ENCODE peak calls at places on chromosomes 7 and 10, in five cellular contexts. T, N, A, X and U are unnamed samples.

GRCh38 chr7:69219381-69219780 is 378.9 kb upstream of the AUTS2 start:
- DNase-seq in T (no peak), N (no peak), A (peak; percentile 23), X (no peak), U (no peak)

GRCh38 chr10:80486151-80486692 is 32.1 kb downstream of the TSPAN14 start:
- DNase-seq in T (no peak), N (no peak), A (no peak), X (no peak), U (no peak)

GRCh38 chr7:15104411-15105092 is 202.0 kb upstream of the DGKB start:
- DNase-seq in T (no peak), N (no peak), A (no peak), X (no peak), U (no peak)

GRCh38 chr7:75596727-75597614 is 104.9 kb downstream of the SPDYE5 start:
- DNase-seq in T (peak; percentile 15), N (no peak), A (peak; percentile 59), X (no peak), U (peak; percentile 64)

GRCh38 chr10:58518775-58519174 is 6.1 kb downstream of the BICC1 start:
- DNase-seq in T (peak; percentile 16), N (no peak), A (peak; percentile 68), X (no peak), U (peak; percentile 27)

GRCh38 chr10:13624630-13625029 is 37.9 kb downstream of the PRPF18 start:
- DNase-seq in T (no peak), N (no peak), A (no peak), X (no peak), U (no peak)

GRCh38 chr7:134834689-134835462 is 55.4 kb downstream of the CALD1 start:
- DNase-seq in T (peak; percentile 88), N (no peak), A (peak; percentile 85), X (no peak), U (peak; percentile 61)

GRCh38 chr7:130070900-130071622 is 727 bp downstream of the KLHDC10 start:
- DNase-seq in T (no peak), N (no peak), A (no peak), X (no peak), U (no peak)

GRCh38 chr10:14032406-14032998 is 298.2 kb downstream of the FRMD4A start:
- DNase-seq in T (peak; percentile 22), N (no peak), A (peak; percentile 17), X (peak; percentile 52), U (no peak)

GRCh38 chr10:34474060-34474376 is 341.1 kb downstream of the PARD3 start:
- DNase-seq in T (peak; percentile 82), N (no peak), A (peak; percentile 21), X (no peak), U (no peak)

GRCh38 chr10:35578608-35578956 is 26.6 kb upstream of the GJD4 start:
- DNase-seq in T (peak; percentile 18), N (peak; percentile 26), A (no peak), X (no peak), U (no peak)

GRCh38 chr10:15719062-15719898 is 442 bp downstream of the ITGA8 start:
- DNase-seq in T (no peak), N (no peak), A (no peak), X (no peak), U (no peak)

GRCh38 chr7:137091396-137091795 is 222.9 kb downstream of the CHRM2 start:
- DNase-seq in T (peak; percentile 16), N (no peak), A (peak; percentile 46), X (no peak), U (no peak)
- TF ChIP-seq CTCF in T (peak; percentile 31), N (no peak), A (peak; percentile 63), X (peak; percentile 17), U (peak; percentile 34)

GRCh38 chr7:42744746-42745145 is 167.1 kb downstream of the C7orf25 start:
- DNase-seq in T (no peak), N (no peak), A (no peak), X (no peak), U (no peak)

GRCh38 chr7:42742321-42742720 is 169.5 kb downstream of the C7orf25 start:
- DNase-seq in T (no peak), N (no peak), A (no peak), X (no peak), U (no peak)

GRCh38 chr7:42747073-42747472 is 164.8 kb downstream of the C7orf25 start:
- DNase-seq in T (peak; percentile 32), N (no peak), A (no peak), X (no peak), U (no peak)

GRCh38 chr7:42746226-42746625 is 165.6 kb downstream of the C7orf25 start:
- DNase-seq in T (peak; percentile 31), N (no peak), A (peak; percentile 43), X (no peak), U (no peak)

DNA sequence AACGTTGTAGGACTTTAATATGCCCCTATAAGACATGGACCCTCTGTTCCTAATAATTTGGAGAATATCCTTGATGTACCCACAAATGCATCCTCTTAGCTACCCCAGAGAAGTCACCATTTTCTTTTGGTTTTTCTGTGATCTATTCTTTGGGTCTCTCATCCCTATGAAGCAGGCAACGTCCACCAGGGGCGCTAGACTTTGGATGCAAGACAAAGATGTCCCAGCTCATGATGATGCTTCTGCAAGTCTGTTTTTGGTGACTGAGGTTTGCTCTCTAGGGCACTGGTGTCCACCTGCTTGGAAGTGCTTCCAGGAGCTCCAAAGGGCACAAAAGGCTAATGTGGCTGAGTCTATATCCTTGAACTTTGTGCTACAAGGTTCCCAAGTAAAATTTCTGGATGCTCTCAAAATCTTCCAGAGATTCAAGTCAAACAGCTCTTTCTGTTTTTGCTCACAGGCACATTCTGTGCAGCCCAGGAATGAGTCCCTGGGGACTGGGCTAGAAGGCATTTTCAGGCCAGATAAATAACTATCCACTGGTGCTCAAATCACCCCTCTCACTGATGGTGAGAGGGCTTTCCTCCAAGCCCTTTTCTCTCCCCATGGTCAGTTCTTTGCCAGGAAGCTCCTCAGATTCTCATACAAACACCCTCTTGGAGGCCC is 166.4 kb downstream of the C7orf25 start:
- DNase-seq in T (peak; percentile 38), N (no peak), A (peak; percentile 10), X (no peak), U (no peak)
- TF ChIP-seq CTCF in T (peak; percentile 67), N (peak; percentile 41), A (peak; percentile 66), X (peak; percentile 46), U (peak; percentile 75)

GRCh38 chr10:42753507-42754154 is 29.0 kb upstream of the BMS1 start:
- DNase-seq in T (no peak), N (no peak), A (no peak), X (peak; percentile 51), U (no peak)
- TF ChIP-seq CTCF in T (no peak), N (no peak), A (no peak), X (no peak), U (peak; percentile 35)

DNA sequence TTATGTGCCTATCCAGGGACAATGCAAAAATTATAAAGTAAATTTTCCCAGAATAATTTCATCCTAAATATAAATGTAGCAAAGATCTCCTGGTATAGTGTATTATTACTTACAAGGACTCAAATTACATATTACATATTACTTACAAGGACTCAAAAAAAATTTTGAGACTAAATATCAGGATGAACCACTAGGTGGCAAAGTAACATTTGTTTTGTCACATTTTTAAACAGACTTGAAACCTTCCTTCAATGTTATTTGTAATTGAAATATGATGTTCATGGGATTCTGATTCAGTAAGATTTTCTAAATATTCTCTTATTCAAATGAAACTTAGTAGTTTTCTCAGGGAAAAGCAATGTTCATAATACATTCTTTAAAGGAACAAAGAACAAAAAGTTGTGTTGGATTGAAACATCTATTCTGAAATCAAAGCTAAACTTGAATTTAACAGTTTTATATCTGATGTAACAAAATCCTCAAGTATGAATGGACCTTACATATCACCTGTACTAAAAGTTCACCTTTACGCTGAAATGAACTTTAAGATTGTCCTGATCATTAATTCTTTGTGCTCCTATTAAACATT is 74.3 kb upstream of the GNAI1 start:
- DNase-seq in T (peak; percentile 77), N (no peak), A (peak; percentile 57), X (no peak), U (peak; percentile 53)
- TF ChIP-seq CTCF in T (peak; percentile 47), N (peak; percentile 52), A (peak; percentile 34), X (peak; percentile 51), U (peak; percentile 93)

GRCh38 chr7:86645676-86646276 is 2.1 kb downstream of the GRM3 start:
- DNase-seq in T (no peak), N (no peak), A (no peak), X (no peak), U (no peak)
- TF ChIP-seq CTCF in T (no peak), N (no peak), A (no peak), X (no peak), U (no peak)

GRCh38 chr7:142375710-142376313 is 118.0 kb upstream of the PRSS58 start:
- DNase-seq in T (peak; percentile 71), N (no peak), A (no peak), X (no peak), U (peak; percentile 22)
- TF ChIP-seq CTCF in T (peak; percentile 34), N (no peak), A (peak; percentile 15), X (no peak), U (peak; percentile 73)

DNA sequence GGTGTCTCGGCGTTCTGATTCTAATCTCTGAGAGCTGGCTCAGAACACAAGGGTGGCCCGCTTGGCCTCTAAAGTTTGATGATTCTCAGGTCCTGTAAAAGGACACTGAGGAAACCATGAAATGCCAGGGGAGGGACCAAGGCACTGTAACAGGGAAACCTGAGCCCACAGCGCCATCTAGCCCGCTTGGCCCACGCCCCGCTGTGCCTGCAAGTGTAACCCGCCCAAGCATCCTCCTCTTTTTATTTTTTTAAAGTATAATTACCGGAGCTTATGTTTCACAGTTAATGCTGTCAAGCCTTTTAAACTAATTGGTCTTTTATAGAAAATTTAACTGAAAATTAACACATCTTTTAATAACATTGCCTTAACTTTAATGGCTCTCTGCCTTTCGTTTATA is 734.7 kb downstream of the KCNMA1 start:
- DNase-seq in T (peak; percentile 17), N (no peak), A (no peak), X (peak; percentile 47), U (no peak)
- TF ChIP-seq CTCF in T (peak; percentile 22), N (no peak), A (peak; percentile 41), X (no peak), U (peak; percentile 28)

GRCh38 chr10:74026428-74026979 is 28.6 kb downstream of the VCL start:
- DNase-seq in T (no peak), N (no peak), A (peak; percentile 36), X (no peak), U (no peak)
- TF ChIP-seq CTCF in T (no peak), N (no peak), A (no peak), X (no peak), U (peak; percentile 41)

GRCh38 chr10:114304566-114305421 is 65.7 kb downstream of the VWA2 start:
- DNase-seq in T (no peak), N (no peak), A (no peak), X (no peak), U (no peak)
- TF ChIP-seq CTCF in T (peak; percentile 24), N (peak; percentile 39), A (peak; percentile 62), X (peak; percentile 49), U (peak; percentile 24)

GRCh38 chr7:19919156-19920085 is 146.0 kb upstream of the TMEM196 start:
- DNase-seq in T (peak; percentile 37), N (no peak), A (peak; percentile 25), X (no peak), U (no peak)
- TF ChIP-seq CTCF in T (no peak), N (no peak), A (no peak), X (no peak), U (no peak)